ENCODE peak calls at places on chromosomes 4 and X, in five cellular contexts. P is left cardiac atrium; X is GM04504; O is BJ; G is naive thymus-derived CD8-positive, alpha-beta T cell. S is an unnamed sample.

GRCh38 chr4:8236141-8236919 is 33.2 kb upstream of the HTRA3 start:
- DNase-seq in P (no peak), X (no peak), O (no peak), G (no peak), S (no peak)

GRCh38 chr4:163404570-163404969 is 60.9 kb downstream of the NPY5R start:
- DNase-seq in P (peak; percentile 21), X (no peak), O (no peak), G (no peak), S (no peak)

GRCh38 chrX:46965125-46965758 is 53.0 kb downstream of the JADE3 start:
- DNase-seq in P (no peak), X (no peak), O (no peak), G (no peak), S (no peak)

GRCh38 chrX:55490974-55491373 is 1.3 kb upstream of the USP51 start:
- DNase-seq in P (no peak), X (no peak), O (no peak), G (no peak), S (no peak)

GRCh38 chr4:149203256-149204001 is 612.2 kb downstream of the IQCM start:
- DNase-seq in P (peak; percentile 33), X (peak; percentile 56), O (peak; percentile 8), G (no peak), S (no peak)

GRCh38 chr4:23717528-23718248 is 172.2 kb downstream of the PPARGC1A start:
- DNase-seq in P (no peak), X (no peak), O (no peak), G (no peak), S (no peak)

GRCh38 chr4:42654606-42655005 is 2.3 kb downstream of the ATP8A1 start:
- DNase-seq in P (peak; percentile 35), X (peak; percentile 52), O (peak; percentile 4), G (no peak), S (no peak)

GRCh38 chr4:29467044-29467717 is 1253.0 kb upstream of the PCDH7 start:
- DNase-seq in P (no peak), X (no peak), O (no peak), G (no peak), S (no peak)

GRCh38 chr4:125666635-125667034 is 351.9 kb downstream of the FAT4 start:
- DNase-seq in P (no peak), X (no peak), O (no peak), G (no peak), S (no peak)

GRCh38 chr4:165986956-165987698 is 114.1 kb downstream of the TLL1 start:
- DNase-seq in P (no peak), X (no peak), O (no peak), G (no peak), S (no peak)

GRCh38 chr4:168771251-168771650 is 238.8 kb downstream of the CBR4 start:
- DNase-seq in P (no peak), X (no peak), O (no peak), G (no peak), S (no peak)

GRCh38 chr4:110518889-110519490 is 43.0 kb downstream of the ENPEP start:
- DNase-seq in P (no peak), X (no peak), O (no peak), G (no peak), S (no peak)

GRCh38 chr4:109826719-109827118 is 1.1 kb upstream of the RRH start:
- DNase-seq in P (no peak), X (no peak), O (no peak), G (no peak), S (no peak)

GRCh38 chr4:118586357-118586790 is 98.8 kb upstream of the METTL14 start:
- DNase-seq in P (peak; percentile 54), X (no peak), O (no peak), G (no peak), S (no peak)

GRCh38 chrX:78119521-78120227 is 15.6 kb downstream of the PGK1 start:
- DNase-seq in P (no peak), X (no peak), O (no peak), G (no peak), S (no peak)

GRCh38 chr4:146567396-146567795 is 45.7 kb upstream of the SLC10A7 start:
- DNase-seq in P (no peak), X (no peak), O (no peak), G (no peak), S (no peak)

GRCh38 chr4:185925910-185926360 is 113.9 kb upstream of the SORBS2 start:
- DNase-seq in P (peak; percentile 28), X (no peak), O (no peak), G (no peak), S (no peak)

GRCh38 chrX:37755073-37755472 is 24.8 kb upstream of the CYBB start:
- DNase-seq in P (no peak), X (no peak), O (no peak), G (no peak), S (no peak)

S was measured in NCI-H748 treated with DMSO at 0.1 percent for 48 hours.